ENCODE peak calls at places on chromosomes 6 and 20, in six cellular contexts. F is pancreas, H is endodermal cell, P is right lobe of liver, X is mucosa of descending colon, A is Caco-2. L is an unnamed sample. For H3K4me1 and H3K9me3, the result is how much of the 10 kb centered on the place peaks cover.

GRCh38 chr6:129239825-129240491 is 357.0 kb downstream of the LAMA2 start:
- DNase-seq in X (no peak), A (no peak), P (no peak), H (no peak), F (no peak), L (no peak)

GRCh38 chr6:128821116-128821515 is 61.8 kb upstream of the LAMA2 start:
- DNase-seq in H (no peak), F (no peak), X (no peak), P (no peak), A (no peak), L (no peak)

GRCh38 chr6:8760951-8761350 is 325.6 kb upstream of the SLC35B3 start:
- DNase-seq in H (no peak), X (no peak), P (no peak), A (no peak), F (no peak), L (no peak)

GRCh38 chr6:107129370-107129925 is 14.1 kb upstream of the BEND3 start:
- DNase-seq in X (peak), A (no peak), H (no peak), P (no peak), F (no peak), L (no peak)

GRCh38 chr6:158002951-158003853 is 21.5 kb downstream of the SYNJ2 start:
- DNase-seq in A (no peak), H (no peak), F (peak), P (no peak), X (peak), L (no peak)

GRCh38 chr6:107670792-107671199 is 153.3 kb downstream of the SCML4 start:
- DNase-seq in H (peak), X (peak), A (no peak), F (no peak), P (no peak), L (peak)

GRCh38 chr20:39214778-39215177 is 252.6 kb downstream of the DHX35 start:
- DNase-seq in H (peak), P (no peak), F (no peak), X (no peak), A (no peak), L (no peak)

GRCh38 chr6:85323435-85324040 is 126.3 kb upstream of the NT5E start:
- DNase-seq in P (no peak), A (peak), H (peak), F (no peak), X (peak), L (peak)

GRCh38 chr20:2817891-2818595 is 1.9 kb downstream of the TMEM239 start:
- DNase-seq in H (peak), A (no peak), F (no peak), P (no peak), X (no peak), L (no peak)

GRCh38 chr6:81894286-81894685 is 141.8 kb upstream of the TENT5A start:
- DNase-seq in A (no peak), P (no peak), F (no peak), H (no peak), X (no peak), L (no peak)

GRCh38 chr6:44976677-44977405 is 351.3 kb upstream of the RUNX2 start:
- DNase-seq in A (no peak), H (no peak), X (no peak), P (no peak), F (no peak), L (no peak)

GRCh38 chr6:17473554-17473953 is 80.2 kb downstream of the CAP2 start:
- DNase-seq in A (no peak), X (peak), H (no peak), P (no peak), F (no peak), L (no peak)

GRCh38 chr6:117142995-117143394 is 122.4 kb upstream of the VGLL2 start:
- DNase-seq in P (no peak), F (no peak), H (no peak), A (no peak), X (no peak), L (no peak)

GRCh38 chr6:153645326-153645725 is 393.7 kb upstream of the OPRM1 start:
- DNase-seq in A (no peak), H (no peak), F (no peak), P (no peak), X (no peak), L (no peak)

GRCh38 chr6:99334526-99335127 is 14.8 kb downstream of the FAXC start:
- DNase-seq in H (peak), A (no peak), P (no peak), X (peak), F (no peak), L (no peak)

GRCh38 chr6:117601811-117602150 is 530 bp downstream of the GOPC start:
- DNase-seq in H (no peak), P (no peak), X (peak), F (peak), A (no peak), L (no peak)

GRCh38 chr6:6003334-6004146 is 3.2 kb downstream of the NRN1 start:
- DNase-seq in A (no peak), P (peak), H (peak), X (no peak), F (peak), L (no peak)

GRCh38 chr6:142455957-142456589 is 154.3 kb downstream of the ADGRG6 start:
- DNase-seq in F (no peak), H (no peak), P (no peak), X (no peak), A (no peak), L (no peak)

GRCh38 chr6:71468841-71469750 is 180.5 kb downstream of the OGFRL1 start:
- DNase-seq in P (no peak), F (no peak), X (no peak), H (no peak), A (no peak), L (peak)

GRCh38 chr6:36867471-36868224 is 7.0 kb downstream of the PPIL1 start:
- DNase-seq in H (no peak), P (no peak), X (no peak), F (no peak), A (no peak), L (no peak)

GRCh38 chr20:5480824-5481600 is 164.3 kb upstream of the PROKR2 start:
- DNase-seq in X (peak), A (no peak), F (no peak), H (peak), P (no peak), L (no peak)

GRCh38 chr20:4949833-4950178 is 51.5 kb downstream of the SLC23A2 start:
- DNase-seq in H (peak), F (no peak), X (peak), P (no peak), A (no peak), L (peak)

GRCh38 chr20:10603971-10604864 is 69.6 kb downstream of the JAG1 start:
- DNase-seq in A (peak), P (no peak), F (no peak), X (peak), H (no peak), L (peak)

GRCh38 chr20:4607287-4607713 is 114.4 kb upstream of the PRND start:
- DNase-seq in F (no peak), H (peak), P (no peak), X (peak), A (peak), L (peak)

GRCh38 chr6:105650367-105650766 is 247.5 kb upstream of the PREP start:
- DNase-seq in A (no peak), H (no peak), P (no peak), F (no peak), X (no peak), L (no peak)

GRCh38 chr6:80517525-80517924 is 411.1 kb downstream of the BCKDHB start:
- DNase-seq in F (no peak), X (no peak), H (no peak), P (no peak), A (no peak), L (no peak)

GRCh38 chr6:157631388-157631787 is 191.7 kb upstream of the SNX9 start:
- DNase-seq in X (no peak), F (no peak), H (no peak), A (no peak), P (no peak), L (no peak)

GRCh38 chr20:25296094-25297093 is 48.5 kb downstream of the PYGB start:
- DNase-seq in X (peak), F (peak), A (peak), P (no peak), H (peak), L (no peak)

GRCh38 chr20:13412806-13413445 is 191.9 kb downstream of the ISM1 start:
- DNase-seq in F (no peak), X (no peak), A (no peak), H (no peak), P (no peak), L (no peak)

DNA sequence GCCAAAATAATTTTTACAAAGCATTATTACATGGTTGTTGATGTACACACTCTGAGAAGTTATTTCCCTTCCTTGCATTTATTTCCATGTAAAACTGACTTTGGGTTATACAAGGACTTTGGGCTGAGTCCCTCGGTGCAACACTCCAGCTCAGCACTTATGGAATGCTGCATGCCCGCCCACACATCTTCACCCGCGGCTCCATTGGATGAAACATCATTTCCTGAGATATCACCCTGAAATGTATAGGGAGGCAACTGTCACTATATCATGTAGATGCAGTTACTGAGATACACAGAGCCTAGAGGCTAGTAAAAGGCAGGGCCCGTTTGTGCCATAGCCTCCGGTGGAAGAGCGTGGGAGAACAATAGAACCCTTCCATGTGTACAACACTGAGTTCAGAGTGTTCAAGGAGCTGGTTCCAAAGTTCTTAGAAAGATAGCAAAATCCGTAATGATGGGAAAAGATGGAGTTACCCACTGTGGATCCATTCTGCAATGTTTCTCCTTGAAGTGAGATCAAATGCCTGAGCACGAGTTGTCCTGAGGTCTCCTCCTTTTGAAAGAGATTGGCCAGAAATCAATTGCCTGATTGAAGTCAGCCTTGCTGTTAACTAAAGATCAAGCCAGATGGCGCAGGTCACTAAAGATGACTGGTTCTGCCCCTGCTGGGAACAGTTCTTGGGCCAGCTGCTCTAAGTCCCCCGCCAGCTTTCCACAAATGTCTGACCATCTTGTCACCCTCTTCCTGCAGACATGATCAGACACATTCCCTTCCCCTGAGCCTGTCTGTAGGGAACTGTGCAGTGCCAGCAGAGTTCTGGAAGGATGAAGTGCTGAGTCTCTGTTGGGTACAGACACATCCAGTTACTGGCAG is 100.9 kb upstream of the IYD start:
- DNase-seq in A (no peak), X (no peak), H (no peak), F (no peak), P (no peak), L (no peak)
- H3K4me1 ChIP-seq in A (under half), X (under half), H (under half), F (under half), P (under half), L (under half)

GRCh38 chr20:45771182-45771759 is 20.4 kb downstream of the WFDC3 start:
- DNase-seq in F (peak), X (peak), P (peak), A (peak), H (peak), L (peak)
- TF ChIP-seq CTCF in F (peak), X (peak), P (peak), A (peak), H (peak), L (peak)

GRCh38 chr6:164528539-164528938 is 780.9 kb downstream of the C6orf118 start:
- DNase-seq in F (no peak), A (no peak), H (no peak), P (no peak), X (no peak), L (no peak)

GRCh38 chr6:164520916-164521315 is 788.5 kb downstream of the C6orf118 start:
- DNase-seq in F (no peak), X (no peak), P (no peak), H (no peak), A (no peak), L (no peak)

GRCh38 chr6:164523060-164523459 is 786.3 kb downstream of the C6orf118 start:
- DNase-seq in X (no peak), F (no peak), A (no peak), H (no peak), P (no peak), L (no peak)
- H3K9me3 ChIP-seq in X (half or more), F (under half), A (under half), H (under half), P (under half), L (under half)

GRCh38 chr20:62052336-62052841 is 13.3 kb downstream of the TAF4 start:
- DNase-seq in A (no peak), P (no peak), X (no peak), F (no peak), H (no peak), L (no peak)
- H3K4me1 ChIP-seq in A (under half), P (under half), X (under half), F (under half), H (under half), L (under half)